ENCODE peak calls at places on chromosomes 7 and 10, in seven cellular contexts. O, M, U, K, T, G and I are unnamed samples.

GRCh38 chr10:48456808-48457761 is 147.8 kb downstream of the ARHGAP22 start:
- DNase-seq in G (no peak), U (peak), O (no peak), K (no peak), T (peak), M (no peak), I (peak)

GRCh38 chr10:118957966-118958365 is 71.5 kb upstream of the NANOS1 start:
- DNase-seq in G (no peak), T (no peak), K (no peak), U (peak), M (no peak), O (no peak), I (no peak)

GRCh38 chr7:88169717-88170320 is 50.0 kb downstream of the SRI start:
- DNase-seq in G (no peak), K (no peak), M (no peak), O (peak), U (no peak), T (no peak), I (peak)

GRCh38 chr10:43775379-43775778 is 126.7 kb upstream of the ZNF32 start:
- DNase-seq in G (no peak), U (no peak), T (no peak), M (no peak), O (no peak), K (no peak), I (no peak)

GRCh38 chr7:128214463-128214862 is 26.6 kb upstream of the LEP start:
- DNase-seq in K (no peak), U (no peak), T (no peak), O (no peak), G (no peak), M (no peak), I (no peak)

GRCh38 chr10:57880441-57881301 is 387.0 kb downstream of the IPMK start:
- DNase-seq in O (no peak), M (no peak), T (no peak), G (no peak), U (no peak), K (no peak), I (no peak)

GRCh38 chr7:47746468-47746867 is 164.6 kb upstream of the TNS3 start:
- DNase-seq in U (no peak), O (no peak), M (no peak), K (no peak), G (no peak), T (no peak), I (no peak)

GRCh38 chr10:110751845-110752244 is 107.7 kb downstream of the RBM20 start:
- DNase-seq in O (no peak), T (no peak), G (no peak), U (no peak), M (peak), K (no peak), I (no peak)

GRCh38 chr10:77641788-77642397 is 4.3 kb upstream of the KCNMA1 start:
- DNase-seq in O (peak), M (no peak), T (peak), G (peak), K (peak), U (peak), I (peak)

GRCh38 chr10:63498665-63499064 is 22.5 kb upstream of the REEP3 start:
- DNase-seq in U (no peak), O (no peak), M (no peak), G (no peak), K (no peak), T (no peak), I (no peak)

DNA sequence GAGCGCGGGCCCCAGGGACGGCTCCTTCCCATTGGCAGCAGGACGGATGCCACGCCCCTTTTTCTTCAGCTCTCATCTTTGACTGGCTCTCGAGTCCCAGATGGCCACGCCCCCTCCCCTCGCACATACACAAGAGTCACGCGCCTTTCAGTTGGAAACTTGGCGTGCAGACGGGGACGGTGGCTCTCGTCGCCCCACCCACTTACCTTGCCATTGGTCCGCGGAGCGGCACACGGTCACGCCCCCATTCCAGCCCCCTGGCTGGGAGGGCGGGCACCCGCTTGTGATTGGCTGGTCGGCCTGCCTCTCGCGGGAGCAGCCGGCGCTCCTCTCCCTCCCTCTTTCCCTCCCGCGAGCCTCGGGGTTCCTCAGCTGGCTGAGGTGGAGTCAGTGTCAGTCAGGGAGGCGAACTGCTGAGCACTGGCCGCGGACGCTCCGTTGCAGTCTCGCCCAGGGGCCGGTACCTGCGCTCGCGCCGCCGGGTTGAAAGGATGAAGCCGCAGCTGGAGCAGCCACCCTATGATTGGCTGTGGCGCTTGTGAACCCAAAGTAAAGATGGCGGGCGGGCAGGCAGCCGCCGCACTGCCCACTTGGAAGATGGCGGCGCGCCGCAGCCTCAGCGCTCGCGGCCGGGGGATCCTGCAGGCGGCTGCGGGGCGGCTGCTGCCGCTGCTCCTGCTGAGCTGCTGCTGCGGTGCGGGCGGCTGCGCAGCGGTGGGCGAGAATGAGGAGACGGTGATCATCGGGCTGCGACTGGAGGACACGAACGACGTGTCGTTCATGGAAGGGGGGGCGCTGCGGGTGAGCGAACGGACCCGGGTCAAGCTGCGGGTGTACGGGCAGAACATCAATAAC is at the start of gene CNNM2:
- DNase-seq in M (peak), K (peak), G (peak), O (peak), U (peak), T (peak), I (peak)
- TF ChIP-seq EP300 in M (no peak), K (no peak), G (no peak), O (no peak), U (no peak), T (no peak), I (no peak)

GRCh38 chr10:105056413-105056812 is 415.3 kb downstream of the SORCS3 start:
- DNase-seq in U (no peak), G (no peak), K (no peak), M (no peak), O (no peak), T (no peak), I (no peak)
- TF ChIP-seq EP300 in U (no peak), G (no peak), K (no peak), M (no peak), O (no peak), T (no peak), I (no peak)

GRCh38 chr7:92134271-92135099 is at the start of gene CYP51A1:
- DNase-seq in M (peak), G (peak), O (peak), T (peak), U (peak), K (peak), I (peak)
- TF ChIP-seq EP300 in M (no peak), G (no peak), O (no peak), T (peak), U (no peak), K (peak), I (no peak)

GRCh38 chr7:100017300-100017699 is 1.9 kb downstream of the ZKSCAN1 start:
- DNase-seq in O (no peak), K (no peak), M (no peak), U (peak), T (peak), G (peak), I (no peak)

GRCh38 chr7:100016209-100016901 is 959 bp downstream of the ZKSCAN1 start:
- DNase-seq in M (no peak), K (no peak), G (peak), U (no peak), T (no peak), O (no peak), I (peak)

GRCh38 chr7:100017875-100018274 is 2.5 kb downstream of the ZKSCAN1 start:
- DNase-seq in G (no peak), T (no peak), U (no peak), O (no peak), K (no peak), M (no peak), I (no peak)

GRCh38 chr7:100013328-100013676 is 2.1 kb upstream of the ZKSCAN1 start:
- DNase-seq in T (no peak), O (no peak), K (no peak), G (no peak), M (no peak), U (no peak), I (no peak)

GRCh38 chr7:100015232-100016208 is at the start of gene ZKSCAN1:
- DNase-seq in U (peak), M (peak), G (peak), K (peak), O (peak), T (peak), I (peak)
- TF ChIP-seq EP300 in U (no peak), M (no peak), G (no peak), K (no peak), O (no peak), T (no peak), I (no peak)